ENCODE peak calls at places on chromosomes 5 and 9, in ten cellular contexts. P, Y, T, E, S, W, F, U, X and G are unnamed samples.

GRCh38 chr9:137531099-137531765 is 19.0 kb downstream of the PNPLA7 start:
- DNase-seq in P (no peak), Y (no peak), T (no peak), E (no peak), S (no peak), W (no peak), F (no peak), U (no peak), X (no peak), G (no peak)

GRCh38 chr9:84858373-84858772 is 188.8 kb downstream of the NTRK2 start:
- DNase-seq in P (no peak), Y (no peak), T (no peak), E (no peak), S (no peak), W (no peak), F (no peak), U (no peak), X (no peak), G (no peak)

GRCh38 chr5:611731-612486 is at the start of gene CEP72:
- DNase-seq in P (peak), Y (peak), T (peak), E (peak), S (peak), W (peak), F (peak), U (peak), X (peak), G (peak)

GRCh38 chr5:167643616-167644015 is 647.8 kb upstream of the WWC1 start:
- DNase-seq in P (no peak), Y (no peak), T (no peak), E (no peak), S (no peak), W (peak), F (no peak), U (no peak), X (no peak), G (no peak)

GRCh38 chr9:76905661-76905983 is 292 bp downstream of the PRUNE2 start:
- DNase-seq in P (no peak), Y (no peak), T (no peak), E (peak), S (no peak), W (no peak), F (no peak), U (no peak), X (no peak), G (no peak)

GRCh38 chr9:136079211-136079915 is 15.7 kb downstream of the NACC2 start:
- DNase-seq in P (no peak), Y (no peak), T (no peak), E (no peak), S (no peak), W (no peak), F (peak), U (peak), X (peak), G (no peak)

GRCh38 chr5:143051244-143052058 is 281.3 kb downstream of the ARHGAP26 start:
- DNase-seq in P (no peak), Y (no peak), T (no peak), E (peak), S (no peak), W (peak), F (no peak), U (peak), X (no peak), G (no peak)

GRCh38 chr9:133114886-133115603 is 6.0 kb downstream of the RALGDS start:
- DNase-seq in P (no peak), Y (no peak), T (no peak), E (no peak), S (no peak), W (no peak), F (no peak), U (peak), X (no peak), G (peak)

GRCh38 chr9:77221431-77221830 is 44.1 kb downstream of the VPS13A start:
- DNase-seq in P (no peak), Y (no peak), T (no peak), E (no peak), S (no peak), W (no peak), F (no peak), U (no peak), X (no peak), G (no peak)

GRCh38 chr5:120152472-120152871 is 311.6 kb upstream of the PRR16 start:
- DNase-seq in P (no peak), Y (no peak), T (no peak), E (no peak), S (no peak), W (peak), F (no peak), U (no peak), X (no peak), G (no peak)

GRCh38 chr9:37943329-37944265 is 39.7 kb upstream of the SLC25A51 start:
- DNase-seq in P (no peak), Y (no peak), T (no peak), E (no peak), S (no peak), W (peak), F (no peak), U (peak), X (no peak), G (no peak)

GRCh38 chr9:75071530-75072122 is 16.3 kb downstream of the NMRK1 start:
- DNase-seq in P (peak), Y (no peak), T (no peak), E (peak), S (no peak), W (no peak), F (peak), U (no peak), X (peak), G (peak)

GRCh38 chr5:178465861-178466288 is 124.3 kb downstream of the COL23A1 start:
- DNase-seq in P (no peak), Y (no peak), T (no peak), E (no peak), S (no peak), W (no peak), F (no peak), U (no peak), X (no peak), G (no peak)

GRCh38 chr5:132557425-132557805 is 638 bp downstream of the RAD50 start:
- DNase-seq in P (peak), Y (peak), T (no peak), E (no peak), S (no peak), W (peak), F (peak), U (peak), X (no peak), G (peak)

GRCh38 chr9:23005061-23005690 is 558.6 kb downstream of the DMRTA1 start:
- DNase-seq in P (no peak), Y (no peak), T (no peak), E (no peak), S (no peak), W (peak), F (no peak), U (no peak), X (no peak), G (no peak)

GRCh38 chr5:120252839-120253238 is 211.3 kb upstream of the PRR16 start:
- DNase-seq in P (no peak), Y (no peak), T (no peak), E (peak), S (no peak), W (peak), F (no peak), U (no peak), X (no peak), G (no peak)

GRCh38 chr5:37005252-37005651 is 128.7 kb downstream of the NIPBL start:
- DNase-seq in P (no peak), Y (no peak), T (no peak), E (no peak), S (no peak), W (peak), F (no peak), U (no peak), X (no peak), G (no peak)

GRCh38 chr5:41598011-41598410 is 87.6 kb upstream of the PLCXD3 start:
- DNase-seq in P (no peak), Y (no peak), T (no peak), E (no peak), S (no peak), W (peak), F (no peak), U (no peak), X (no peak), G (no peak)

GRCh38 chr5:89236900-89237299 is 353.9 kb upstream of the MEF2C start:
- DNase-seq in P (no peak), Y (no peak), T (no peak), E (no peak), S (no peak), W (no peak), F (no peak), U (no peak), X (no peak), G (no peak)

GRCh38 chr9:130232899-130233586 is 32.5 kb upstream of the HMCN2 start:
- DNase-seq in P (no peak), Y (no peak), T (no peak), E (no peak), S (no peak), W (no peak), F (no peak), U (peak), X (no peak), G (no peak)

GRCh38 chr5:122458278-122458872 is 146.3 kb downstream of the SNCAIP start:
- DNase-seq in P (no peak), Y (peak), T (no peak), E (no peak), S (no peak), W (peak), F (no peak), U (no peak), X (peak), G (no peak)

GRCh38 chr9:77707696-77708095 is 59.6 kb upstream of the GNA14 start:
- DNase-seq in P (no peak), Y (no peak), T (no peak), E (no peak), S (no peak), W (peak), F (no peak), U (peak), X (no peak), G (no peak)

GRCh38 chr9:18362901-18363685 is 110.9 kb upstream of the ADAMTSL1 start:
- DNase-seq in P (no peak), Y (no peak), T (no peak), E (no peak), S (no peak), W (peak), F (no peak), U (no peak), X (peak), G (no peak)

GRCh38 chr9:72979405-72980100 is 26.7 kb upstream of the ALDH1A1 start:
- DNase-seq in P (no peak), Y (no peak), T (no peak), E (no peak), S (no peak), W (no peak), F (no peak), U (no peak), X (no peak), G (no peak)

GRCh38 chr9:70490478-70490877 is 76.0 kb upstream of the KLF9 start:
- DNase-seq in P (no peak), Y (no peak), T (no peak), E (no peak), S (no peak), W (no peak), F (no peak), U (no peak), X (no peak), G (no peak)

GRCh38 chr9:6852243-6852963 is 94.6 kb downstream of the KDM4C start:
- DNase-seq in P (no peak), Y (no peak), T (no peak), E (no peak), S (no peak), W (peak), F (no peak), U (no peak), X (no peak), G (no peak)

GRCh38 chr9:5499889-5500398 is 10.4 kb upstream of the PDCD1LG2 start:
- DNase-seq in P (no peak), Y (peak), T (no peak), E (no peak), S (no peak), W (peak), F (no peak), U (no peak), X (no peak), G (no peak)

GRCh38 chr5:172841258-172841657 is 7.2 kb downstream of the ERGIC1 start:
- DNase-seq in P (no peak), Y (no peak), T (no peak), E (no peak), S (no peak), W (no peak), F (no peak), U (no peak), X (no peak), G (no peak)

GRCh38 chr9:86601697-86602096 is 247.5 kb upstream of the TUT7 start:
- DNase-seq in P (no peak), Y (no peak), T (no peak), E (no peak), S (no peak), W (no peak), F (no peak), U (no peak), X (no peak), G (no peak)

GRCh38 chr9:26157411-26157810 is 479.2 kb upstream of the TUSC1 start:
- DNase-seq in P (no peak), Y (no peak), T (no peak), E (no peak), S (no peak), W (no peak), F (no peak), U (no peak), X (no peak), G (no peak)

GRCh38 chr5:122112063-122112462 is 17.3 kb upstream of the ZNF474 start:
- DNase-seq in P (no peak), Y (peak), T (no peak), E (no peak), S (no peak), W (no peak), F (no peak), U (no peak), X (no peak), G (no peak)